ENCODE peak calls at places on chromosomes 1 and 21, in nine cellular contexts. K is mesendoderm, O is neural progenitor cell, B is endodermal cell, A is MM.1S, U is H9, X is HCT116, H is NT2/D1, F is fibroblast of lung. E is an unnamed sample.
A peak's percentile ranks its signal among the peaks of the same experiment; 100 is the strongest.

GRCh38 chr1:43653339-43653738 is 3.4 kb downstream of the KDM4A start:
- DNase-seq in O (peak; percentile 63), K (peak; percentile 89), A (peak; percentile 31), F (peak; percentile 23), H (peak; percentile 87), B (peak; percentile 86), U (peak; percentile 86), X (no peak), E (no peak)

GRCh38 chr1:37394574-37395464 is 79.6 kb upstream of the ZC3H12A start:
- DNase-seq in O (peak; percentile 86), U (peak; percentile 95), H (peak; percentile 84), B (peak; percentile 95), K (peak; percentile 91), A (no peak), X (peak; percentile 60), F (no peak), E (no peak)

GRCh38 chr1:241706257-241706656 is 54.2 kb downstream of the WDR64 start:
- DNase-seq in K (no peak), X (no peak), U (no peak), H (no peak), B (no peak), A (no peak), F (no peak), O (no peak), E (no peak)

GRCh38 chr1:167713330-167714081 is 8.3 kb upstream of the MPZL1 start:
- DNase-seq in X (no peak), A (peak; percentile 40), H (no peak), B (peak; percentile 80), F (peak; percentile 37), O (peak; percentile 53), K (peak; percentile 62), U (peak; percentile 59), E (peak; percentile 77)

GRCh38 chr1:32540589-32540988 is 1.4 kb downstream of the ZBTB8A start:
- DNase-seq in B (peak; percentile 71), O (peak; percentile 11), A (no peak), K (peak; percentile 96), U (no peak), F (no peak), H (no peak), X (no peak), E (no peak)

GRCh38 chr1:41687007-41687406 is 202.5 kb upstream of the EDN2 start:
- DNase-seq in K (no peak), A (no peak), U (no peak), O (no peak), X (no peak), H (no peak), F (no peak), B (no peak), E (no peak)

GRCh38 chr21:45611296-45611695 is 32.2 kb upstream of the PCBP3 start:
- DNase-seq in O (no peak), H (no peak), X (no peak), B (peak; percentile 20), U (peak; percentile 10), K (no peak), A (no peak), F (no peak), E (no peak)

GRCh38 chr1:46244656-46245371 is 2.7 kb upstream of the RAD54L start:
- DNase-seq in A (peak; percentile 60), K (peak; percentile 43), U (no peak), B (peak; percentile 46), H (no peak), X (no peak), F (peak; percentile 18), O (no peak), E (no peak)

GRCh38 chr1:159921700-159922498 is 3.4 kb downstream of the TAGLN2 start:
- DNase-seq in U (no peak), K (no peak), B (peak; percentile 45), X (no peak), O (no peak), A (no peak), F (peak; percentile 50), H (no peak), E (peak; percentile 86)

GRCh38 chr1:87062687-87063086 is 148.3 kb downstream of the HS2ST1 start:
- DNase-seq in B (no peak), A (no peak), H (no peak), O (no peak), F (no peak), X (no peak), U (no peak), K (no peak), E (no peak)

GRCh38 chr1:87064981-87065380 is 150.5 kb downstream of the HS2ST1 start:
- DNase-seq in K (no peak), O (no peak), H (no peak), U (no peak), X (no peak), F (no peak), A (no peak), B (no peak), E (no peak)

GRCh38 chr1:87061742-87062156 is 147.3 kb downstream of the HS2ST1 start:
- DNase-seq in K (no peak), F (peak; percentile 47), H (no peak), X (no peak), U (no peak), O (no peak), B (no peak), A (peak; percentile 41), E (no peak)

GRCh38 chr1:87064309-87064708 is 149.9 kb downstream of the HS2ST1 start:
- DNase-seq in O (no peak), X (no peak), F (no peak), H (no peak), A (no peak), U (no peak), B (no peak), K (no peak), E (no peak)
- H3K4me1 ChIP-seq in O (peaks cover 7% of the 10 kb centered on the region), X (no peaks in the 10 kb centered on the region), F (no peaks in the 10 kb centered on the region), H (no peaks in the 10 kb centered on the region), A (peaks cover 31% of the 10 kb centered on the region), U (no peaks in the 10 kb centered on the region), B (no peaks in the 10 kb centered on the region), K (no peaks in the 10 kb centered on the region), E (no peaks in the 10 kb centered on the region)

GRCh38 chr21:38913120-38913975 is 107.6 kb downstream of the ETS2 start:
- DNase-seq in X (peak; percentile 77), H (no peak), B (peak; percentile 88), A (no peak), O (peak; percentile 64), U (peak; percentile 84), F (peak; percentile 59), K (peak; percentile 78), E (peak; percentile 96)
- H3K9ac ChIP-seq in X (peak overlapping the region; percentile 43), H (peak overlapping the region; percentile 44), B (no peak overlapping the region), A (no peak overlapping the region), O (no peak overlapping the region), U (no peak overlapping the region), F (peak overlapping the region; percentile 34), K (no peak overlapping the region), E (peak overlapping the region; percentile 0)

GRCh38 chr1:197913495-197914276 is 3.5 kb upstream of the LHX9 start:
- DNase-seq in A (no peak), H (no peak), X (no peak), B (peak; percentile 66), O (peak; percentile 45), U (no peak), F (no peak), K (no peak), E (no peak)
- H3K4me1 ChIP-seq in A (peaks cover 5% of the 10 kb centered on the region), H (peaks cover 33% of the 10 kb centered on the region), X (peaks cover 19% of the 10 kb centered on the region), B (peaks cover 6% of the 10 kb centered on the region), O (peaks cover 69% of the 10 kb centered on the region), U (peaks cover 14% of the 10 kb centered on the region), F (peaks cover 2% of the 10 kb centered on the region), K (peaks cover 6% of the 10 kb centered on the region), E (peaks cover 10% of the 10 kb centered on the region)

GRCh38 chr1:21537932-21538630 is 28.9 kb downstream of the ALPL start:
- DNase-seq in K (peak; percentile 57), H (no peak), F (peak; percentile 68), A (no peak), B (peak; percentile 64), X (no peak), U (no peak), O (no peak), E (peak; percentile 91)
- H3K9ac ChIP-seq in K (no peak overlapping the region), H (no peak overlapping the region), F (no peak overlapping the region), A (no peak overlapping the region), B (peak overlapping the region; percentile 6), X (no peak overlapping the region), U (no peak overlapping the region), O (no peak overlapping the region), E (peak overlapping the region; percentile 51)

GRCh38 chr1:31370021-31370420 is 2.9 kb downstream of the FABP3 start:
- DNase-seq in H (no peak), O (no peak), B (no peak), U (no peak), A (no peak), X (no peak), F (no peak), K (no peak), E (no peak)

GRCh38 chr1:31372051-31372450 is 825 bp downstream of the FABP3 start:
- DNase-seq in O (no peak), A (no peak), U (no peak), F (no peak), K (no peak), H (no peak), B (no peak), X (no peak), E (no peak)

GRCh38 chr1:31371121-31371520 is 1.8 kb downstream of the FABP3 start:
- DNase-seq in F (no peak), A (no peak), B (no peak), X (no peak), U (no peak), O (no peak), K (no peak), H (no peak), E (no peak)

GRCh38 chr1:31372961-31373896 is at the start of gene FABP3:
- DNase-seq in U (peak; percentile 98), A (no peak), B (peak; percentile 98), H (peak; percentile 98), X (no peak), O (peak; percentile 91), K (peak; percentile 97), F (peak; percentile 78), E (peak; percentile 94)

DNA sequence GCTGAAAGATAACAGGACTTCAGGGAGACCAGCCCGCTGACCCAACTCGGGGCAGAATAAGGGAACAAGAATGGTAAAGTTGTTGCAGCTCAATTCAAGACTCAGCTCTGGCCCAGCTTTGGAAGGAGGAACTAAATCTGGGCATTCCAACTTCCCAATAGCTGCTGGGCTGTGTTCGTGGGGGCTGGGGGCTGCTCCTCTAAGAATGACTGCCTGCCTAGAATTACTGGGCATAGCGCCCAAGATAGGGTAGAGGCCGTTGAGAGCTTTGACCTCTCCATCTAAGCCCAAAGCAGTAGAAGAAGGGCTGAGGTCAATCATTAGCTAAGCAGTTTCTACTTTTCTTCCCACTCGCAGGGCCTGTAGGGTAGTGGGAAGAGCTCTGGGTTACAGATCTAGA is 1.3 kb downstream of the FABP3 start:
- DNase-seq in X (no peak), O (no peak), F (peak; percentile 29), U (no peak), B (no peak), K (no peak), A (no peak), H (no peak), E (peak; percentile 79)
- H3K4me1 ChIP-seq in X (peaks cover 6% of the 10 kb centered on the region), O (peaks cover 19% of the 10 kb centered on the region), F (peaks cover 31% of the 10 kb centered on the region), U (peaks cover 16% of the 10 kb centered on the region), B (peaks cover 24% of the 10 kb centered on the region), K (peaks cover 3% of the 10 kb centered on the region), A (no peaks in the 10 kb centered on the region), H (peaks cover 28% of the 10 kb centered on the region), E (peaks cover 55% of the 10 kb centered on the region)

E was measured in kidney.